ENCODE peak calls at places on chromosomes 7 and 10, in four cellular contexts. One of them, this sample, is unnamed.

GRCh38 chr10:89916481-89916880 is 215.1 kb downstream of the KIF20B start:
- DNase-seq in HepG2: no peak
- DNase-seq in H1: no peak
- DNase-seq in GM12878: no peak
- DNase-seq in this sample: no peak

GRCh38 chr10:116146374-116146773 is 126.6 kb downstream of the GFRA1 start:
- DNase-seq in H1: no peak
- DNase-seq in GM12878: no peak
- DNase-seq in HepG2: no peak
- DNase-seq in this sample: no peak

GRCh38 chr10:98158576-98158975 is 24.1 kb downstream of the R3HCC1L start:
- DNase-seq in GM12878: no peak
- DNase-seq in H1: no peak
- DNase-seq in HepG2: no peak
- DNase-seq in this sample: no peak

GRCh38 chr10:17841055-17841454 is 31.9 kb downstream of the MRC1 start:
- DNase-seq in GM12878: no peak
- DNase-seq in H1: no peak
- DNase-seq in HepG2: no peak
- DNase-seq in this sample: no peak

GRCh38 chr7:108529341-108529740 is 3.4 kb upstream of the PNPLA8 start:
- DNase-seq in GM12878: no peak
- DNase-seq in HepG2: no peak
- DNase-seq in H1: no peak
- DNase-seq in this sample: no peak

GRCh38 chr7:151066273-151066974 is 7.0 kb downstream of the SLC4A2 start:
- DNase-seq in HepG2: no peak
- DNase-seq in H1: no peak
- DNase-seq in GM12878: no peak
- DNase-seq in this sample: no peak

GRCh38 chr10:69844698-69845097 is 43.0 kb downstream of the COL13A1 start:
- DNase-seq in H1: no peak
- DNase-seq in GM12878: no peak
- DNase-seq in HepG2: no peak
- DNase-seq in this sample: no peak

GRCh38 chr7:146982482-146982881 is 865.9 kb downstream of the CNTNAP2 start:
- DNase-seq in HepG2: no peak
- DNase-seq in GM12878: no peak
- DNase-seq in H1: no peak
- DNase-seq in this sample: no peak

GRCh38 chr7:22849662-22850061 is 27.0 kb upstream of the TOMM7 start:
- DNase-seq in H1: no peak
- DNase-seq in HepG2: no peak
- DNase-seq in GM12878: no peak
- DNase-seq in this sample: no peak

GRCh38 chr10:45003432-45004000 is 2.8 kb downstream of the ZNF22 start:
- DNase-seq in H1: no peak
- DNase-seq in GM12878: no peak
- DNase-seq in HepG2: no peak
- DNase-seq in this sample: no peak

GRCh38 chr10:114729103-114729659 is 71.1 kb upstream of the ABLIM1 start:
- DNase-seq in HepG2: no peak
- DNase-seq in H1: no peak
- DNase-seq in GM12878: no peak
- DNase-seq in this sample: no peak

GRCh38 chr7:70907594-70907993 is 224.3 kb upstream of the GALNT17 start:
- DNase-seq in HepG2: no peak
- DNase-seq in GM12878: no peak
- DNase-seq in H1: no peak
- DNase-seq in this sample: no peak

GRCh38 chr10:102347236-102347828 is 48.2 kb upstream of the NFKB2 start:
- DNase-seq in H1: peak; percentile 43
- DNase-seq in GM12878: no peak
- DNase-seq in HepG2: peak; percentile 41
- DNase-seq in this sample: peak; percentile 68

GRCh38 chr7:66539264-66539623 is 89.4 kb upstream of the KCTD7 start:
- DNase-seq in GM12878: no peak
- DNase-seq in HepG2: no peak
- DNase-seq in H1: no peak
- DNase-seq in this sample: no peak

GRCh38 chr7:110386914-110387313 is 704.0 kb upstream of the LRRN3 start:
- DNase-seq in H1: no peak
- DNase-seq in HepG2: peak; percentile 57
- DNase-seq in GM12878: no peak
- DNase-seq in this sample: peak; percentile 84

GRCh38 chr7:121079425-121080169 is 91.1 kb downstream of the CPED1 start:
- DNase-seq in GM12878: no peak
- DNase-seq in H1: no peak
- DNase-seq in HepG2: peak; percentile 32
- DNase-seq in this sample: no peak

GRCh38 chr10:99555371-99556224 is 22.9 kb downstream of the NKX2-3 start:
- DNase-seq in HepG2: no peak
- DNase-seq in H1: no peak
- DNase-seq in GM12878: peak; percentile 80
- DNase-seq in this sample: no peak

GRCh38 chr7:99080679-99081078 is 63.2 kb downstream of the SMURF1 start:
- DNase-seq in GM12878: no peak
- DNase-seq in HepG2: no peak
- DNase-seq in H1: no peak
- DNase-seq in this sample: no peak

GRCh38 chr10:16494174-16494573 is 27.5 kb downstream of the C1QL3 start:
- DNase-seq in H1: no peak
- DNase-seq in GM12878: no peak
- DNase-seq in HepG2: no peak
- DNase-seq in this sample: no peak

GRCh38 chr10:100872034-100872791 is 40.5 kb upstream of the SLF2 start:
- DNase-seq in HepG2: no peak
- DNase-seq in H1: peak; percentile 27
- DNase-seq in GM12878: no peak
- DNase-seq in this sample: peak; percentile 51

DNA sequence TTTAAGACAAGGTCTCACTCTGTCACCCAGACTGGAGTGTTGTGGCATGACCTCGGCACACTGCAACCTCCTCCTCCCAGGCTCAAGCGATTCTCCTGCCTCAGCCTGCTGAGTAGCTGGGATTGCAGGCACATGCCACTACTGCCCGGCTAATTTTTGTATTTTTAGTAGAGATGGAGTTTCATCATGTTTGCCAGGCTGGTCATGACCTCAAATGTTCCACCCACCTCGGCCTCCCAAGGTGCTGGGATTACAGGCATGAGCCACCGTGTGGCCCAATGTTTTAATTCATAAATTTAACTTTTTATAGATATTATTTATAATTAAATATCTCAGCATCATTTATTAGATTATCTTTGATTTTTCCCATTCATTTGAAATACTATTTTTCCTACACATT is 658.0 kb upstream of the NRG3 start:
- DNase-seq in HepG2: no peak
- DNase-seq in H1: no peak
- DNase-seq in GM12878: no peak
- DNase-seq in this sample: no peak
- TF ChIP-seq ZNF274 in HepG2: no peak
- TF ChIP-seq ZNF274 in H1: no peak
- TF ChIP-seq ZNF274 in GM12878: no peak
- TF ChIP-seq ZNF274 in this sample: no peak

GRCh38 chr10:73058057-73058591 is 38.5 kb downstream of the P4HA1 start:
- DNase-seq in HepG2: no peak
- DNase-seq in H1: no peak
- DNase-seq in GM12878: no peak
- DNase-seq in this sample: no peak

GRCh38 chr10:73061743-73062142 is 34.9 kb downstream of the P4HA1 start:
- DNase-seq in HepG2: no peak
- DNase-seq in H1: no peak
- DNase-seq in GM12878: no peak
- DNase-seq in this sample: no peak

GRCh38 chr10:73065441-73065840 is 31.2 kb downstream of the P4HA1 start:
- DNase-seq in HepG2: no peak
- DNase-seq in H1: no peak
- DNase-seq in GM12878: no peak
- DNase-seq in this sample: no peak

GRCh38 chr10:73060173-73060572 is 36.5 kb downstream of the P4HA1 start:
- DNase-seq in HepG2: no peak
- DNase-seq in H1: no peak
- DNase-seq in GM12878: no peak
- DNase-seq in this sample: no peak

DNA sequence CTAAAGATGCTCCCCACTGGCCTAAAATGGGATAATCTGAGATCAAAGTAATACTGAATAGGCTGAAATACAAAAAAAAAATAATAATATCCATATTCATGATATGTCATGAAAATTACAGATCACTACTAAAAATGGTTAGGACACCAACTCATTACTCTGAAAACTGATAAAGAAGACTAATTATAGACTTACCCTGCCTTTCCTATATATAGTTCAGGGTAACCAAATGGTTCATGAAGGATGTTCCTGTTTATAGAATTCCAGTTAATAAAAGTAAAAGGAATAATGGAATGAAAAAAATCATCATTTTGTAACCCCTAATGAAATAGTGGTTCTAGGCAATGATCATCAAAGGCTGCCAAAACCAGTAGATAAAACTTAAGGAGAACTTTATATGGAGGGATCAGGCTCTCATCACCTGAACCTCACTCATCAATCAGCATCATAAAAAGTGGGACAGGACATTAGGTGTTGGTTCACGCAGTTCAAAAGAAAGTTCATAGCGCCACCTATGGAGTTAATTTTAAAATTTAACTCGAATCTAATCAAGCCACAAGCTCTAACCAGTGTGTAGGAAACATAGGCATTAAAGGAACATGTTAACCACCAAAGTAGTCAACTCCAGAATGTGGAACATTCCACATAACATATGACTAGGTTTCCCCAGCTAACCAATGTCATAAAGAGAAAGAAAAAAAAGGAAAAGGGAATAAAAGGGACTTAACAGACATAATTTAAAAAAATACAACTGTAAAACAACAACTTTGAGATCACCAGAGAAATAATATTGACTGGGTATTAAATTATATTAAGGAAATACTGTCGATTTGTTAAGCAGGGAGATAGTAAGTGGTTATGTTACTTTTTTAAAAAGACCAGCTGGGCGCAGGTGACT is 35.7 kb downstream of the P4HA1 start:
- DNase-seq in GM12878: no peak
- DNase-seq in H1: no peak
- DNase-seq in HepG2: peak; percentile 17
- DNase-seq in this sample: peak; percentile 19
- TF ChIP-seq SP1 in GM12878: no peak
- TF ChIP-seq SP1 in H1: no peak
- TF ChIP-seq SP1 in HepG2: no peak
- TF ChIP-seq SP1 in this sample: no peak

GRCh38 chr10:4683838-4684237 is 142.2 kb upstream of the AKR1E2 start:
- DNase-seq in H1: no peak
- DNase-seq in GM12878: no peak
- DNase-seq in HepG2: no peak
- DNase-seq in this sample: no peak
- TF ChIP-seq CEBPB in H1: no peak
- TF ChIP-seq CEBPB in GM12878: no peak
- TF ChIP-seq CEBPB in HepG2: no peak
- TF ChIP-seq CEBPB in this sample: no peak

GRCh38 chr10:5566606-5567005 is 41.8 kb downstream of the CALML3 start:
- DNase-seq in GM12878: no peak
- DNase-seq in HepG2: no peak
- DNase-seq in H1: no peak
- DNase-seq in this sample: no peak
- TF ChIP-seq ZNF274 in GM12878: no peak
- TF ChIP-seq ZNF274 in HepG2: no peak
- TF ChIP-seq ZNF274 in H1: no peak
- TF ChIP-seq ZNF274 in this sample: no peak

DNA sequence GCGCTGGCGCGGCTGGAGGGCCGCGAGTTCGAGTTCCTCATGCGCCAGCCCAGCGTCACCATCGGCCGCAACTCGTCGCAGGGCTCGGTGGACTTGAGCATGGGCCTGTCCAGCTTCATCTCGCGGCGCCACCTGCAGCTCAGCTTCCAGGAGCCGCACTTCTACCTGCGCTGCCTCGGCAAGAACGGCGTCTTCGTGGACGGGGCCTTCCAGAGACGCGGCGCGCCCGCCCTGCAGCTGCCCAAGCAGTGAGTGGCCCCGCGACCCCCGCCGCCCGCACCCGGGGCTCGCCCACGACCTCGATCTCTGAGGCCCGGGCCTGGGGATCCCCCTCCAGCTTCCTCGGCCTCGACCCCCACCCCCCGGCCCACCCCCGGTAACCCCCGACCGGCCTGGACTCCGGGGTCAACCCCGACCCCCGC is 537 bp downstream of the FOXK1 start:
- DNase-seq in HepG2: no peak
- DNase-seq in H1: no peak
- DNase-seq in GM12878: no peak
- DNase-seq in this sample: no peak
- TF ChIP-seq SP1 in HepG2: no peak
- TF ChIP-seq SP1 in H1: no peak
- TF ChIP-seq SP1 in GM12878: no peak
- TF ChIP-seq SP1 in this sample: no peak

GRCh38 chr7:155466814-155467675 is 9.1 kb downstream of the EN2 start:
- DNase-seq in GM12878: no peak
- DNase-seq in HepG2: peak; percentile 5
- DNase-seq in H1: no peak
- DNase-seq in this sample: no peak
- TF ChIP-seq CEBPB in GM12878: no peak
- TF ChIP-seq CEBPB in HepG2: no peak
- TF ChIP-seq CEBPB in H1: no peak
- TF ChIP-seq CEBPB in this sample: no peak

DNA sequence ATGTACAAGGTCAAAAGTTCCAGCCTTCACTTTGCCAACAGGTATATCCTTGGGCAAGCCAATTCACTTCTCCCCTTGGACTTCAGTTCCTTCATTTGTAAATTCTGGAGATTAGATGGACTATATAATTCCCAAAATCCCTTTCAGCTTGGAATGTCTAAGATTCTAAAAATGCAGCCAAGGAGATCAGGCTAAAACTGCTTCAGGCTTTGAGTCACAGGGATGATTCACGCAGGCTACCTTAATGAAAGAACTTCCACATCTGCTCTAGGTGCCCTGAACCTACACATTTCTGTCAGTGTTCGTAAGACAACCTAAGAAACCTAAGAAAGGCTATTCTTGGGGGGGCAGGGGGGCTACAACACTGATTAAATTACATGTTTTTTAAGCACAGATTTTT is 7.1 kb downstream of the CPVL start:
- DNase-seq in HepG2: no peak
- DNase-seq in GM12878: no peak
- DNase-seq in H1: no peak
- DNase-seq in this sample: no peak
- TF ChIP-seq ZNF274 in HepG2: no peak
- TF ChIP-seq ZNF274 in GM12878: no peak
- TF ChIP-seq ZNF274 in H1: no peak
- TF ChIP-seq ZNF274 in this sample: no peak

DNA sequence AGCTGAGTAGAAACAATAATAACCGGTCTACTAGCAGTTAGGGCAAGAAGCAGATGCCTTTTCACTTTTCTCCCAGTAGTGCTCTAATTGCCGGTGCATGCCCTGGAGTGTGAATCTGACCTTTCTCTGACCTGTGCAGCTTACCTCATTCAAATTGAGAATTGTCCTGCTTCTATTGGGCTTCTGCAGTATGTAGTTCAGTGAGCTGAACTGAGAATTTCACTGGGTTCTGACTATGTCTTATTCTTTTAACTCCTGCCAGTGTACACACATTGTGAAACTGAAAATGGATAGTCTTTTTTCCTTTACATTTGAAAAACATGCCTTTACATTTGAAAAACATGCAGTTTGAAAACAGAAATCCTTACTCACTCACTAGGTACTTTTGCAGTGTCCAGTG is 157.9 kb upstream of the GRM3 start:
- DNase-seq in HepG2: no peak
- DNase-seq in GM12878: no peak
- DNase-seq in H1: no peak
- DNase-seq in this sample: no peak
- TF ChIP-seq SP1 in HepG2: no peak
- TF ChIP-seq SP1 in GM12878: no peak
- TF ChIP-seq SP1 in H1: no peak
- TF ChIP-seq SP1 in this sample: no peak

This sample was measured in HCT116.